ENCODE peak calls at places on chromosome 21, in four cellular contexts. C is ovary, B is fibroblast of lung, E is fibroblast of villous mesenchyme. X is an unnamed sample.

GRCh38 chr21:38434913-38435533 is 63.3 kb downstream of the ERG start:
- DNase-seq in E (peak; percentile 38), C (no peak), B (peak; percentile 87), X (peak; percentile 81)

GRCh38 chr21:38965910-38966504 is 160.3 kb downstream of the ETS2 start:
- DNase-seq in B (peak; percentile 39), C (peak; percentile 48), E (peak; percentile 98), X (peak; percentile 16)

GRCh38 chr21:42695324-42696025 is 42.1 kb downstream of the PDE9A start:
- DNase-seq in C (no peak), E (peak; percentile 70), B (peak; percentile 65), X (no peak)

GRCh38 chr21:42556960-42557359 is 43.3 kb downstream of the SLC37A1 start:
- DNase-seq in C (no peak), B (no peak), E (no peak), X (no peak)

GRCh38 chr21:18155508-18156193 is 89.0 kb upstream of the CHODL start:
- DNase-seq in B (peak; percentile 36), C (no peak), E (no peak), X (peak; percentile 6)

GRCh38 chr21:31509108-31510017 is 150.1 kb upstream of the SOD1 start:
- DNase-seq in E (no peak), C (no peak), B (peak; percentile 41), X (peak; percentile 63)

GRCh38 chr21:20968391-20968790 is 29.8 kb upstream of the NCAM2 start:
- DNase-seq in B (no peak), E (no peak), C (no peak), X (no peak)

GRCh38 chr21:45059121-45059520 is 15.3 kb upstream of the ADARB1 start:
- DNase-seq in B (no peak), C (no peak), E (no peak), X (no peak)

GRCh38 chr21:38323721-38324591 is 67.2 kb downstream of the KCNJ15 start:
- DNase-seq in B (peak; percentile 96), E (peak; percentile 98), C (no peak), X (peak; percentile 75)

GRCh38 chr21:24280591-24280990 is 1326.7 kb downstream of the MRPL39 start:
- DNase-seq in B (no peak), E (no peak), C (no peak), X (no peak)

GRCh38 chr21:39159342-39160063 is 23.7 kb downstream of the PSMG1 start:
- DNase-seq in B (no peak), E (peak; percentile 96), C (no peak), X (no peak)

GRCh38 chr21:18318156-18318555 is 73.5 kb downstream of the CHODL start:
- DNase-seq in C (no peak), B (no peak), E (no peak), X (no peak)

GRCh38 chr21:36203603-36203889 is 46.9 kb downstream of the DOP1B start:
- DNase-seq in C (no peak), B (peak; percentile 91), E (peak; percentile 65), X (peak; percentile 85)

GRCh38 chr21:43287974-43288755 is 119.4 kb downstream of the CRYAA start:
- DNase-seq in C (peak; percentile 8), B (no peak), E (no peak), X (peak; percentile 7)

GRCh38 chr21:35475768-35476167 is 426.7 kb upstream of the RUNX1 start:
- DNase-seq in B (peak; percentile 71), E (peak; percentile 93), C (no peak), X (peak; percentile 65)

GRCh38 chr21:41333752-41334151 is 17.2 kb downstream of the FAM3B start:
- DNase-seq in B (no peak), C (no peak), E (no peak), X (no peak)

GRCh38 chr21:25689226-25689625 is 45.5 kb downstream of the ATP5PF start:
- DNase-seq in B (peak; percentile 25), C (no peak), E (no peak), X (peak; percentile 4)

GRCh38 chr21:43745772-43746517 is 27.0 kb downstream of the PDXK start:
- DNase-seq in E (no peak), B (no peak), C (no peak), X (no peak)

GRCh38 chr21:22476726-22477646 is 1478.8 kb downstream of the NCAM2 start:
- DNase-seq in E (no peak), C (no peak), B (no peak), X (no peak)

GRCh38 chr21:28936036-28936435 is 56.6 kb downstream of the LTN1 start:
- DNase-seq in B (no peak), C (no peak), E (peak; percentile 78), X (no peak)

GRCh38 chr21:26776320-26777021 is 68.7 kb downstream of the ADAMTS1 start:
- DNase-seq in B (peak; percentile 37), C (no peak), E (peak; percentile 80), X (peak; percentile 72)

GRCh38 chr21:42843021-42843420 is 36.3 kb downstream of the WDR4 start:
- DNase-seq in B (no peak), C (no peak), E (no peak), X (no peak)

GRCh38 chr21:31710586-31710985 is 21.3 kb downstream of the SCAF4 start:
- DNase-seq in E (peak; percentile 41), B (peak; percentile 87), C (no peak), X (no peak)

GRCh38 chr21:44892536-44893277 is 19.2 kb upstream of the PTTG1IP start:
- DNase-seq in E (peak; percentile 53), B (no peak), C (no peak), X (peak; percentile 34)

GRCh38 chr21:16942703-16943102 is 570.1 kb upstream of the CXADR start:
- DNase-seq in B (peak; percentile 29), C (no peak), E (peak; percentile 5), X (peak; percentile 20)

GRCh38 chr21:37658121-37658993 is 257.9 kb downstream of the KCNJ6 start:
- DNase-seq in B (no peak), C (no peak), E (no peak), X (no peak)

GRCh38 chr21:44805226-44805625 is 3.6 kb upstream of the UBE2G2 start:
- DNase-seq in C (no peak), E (no peak), B (no peak), X (no peak)

GRCh38 chr21:45045481-45045880 is 28.9 kb upstream of the ADARB1 start:
- DNase-seq in C (no peak), E (peak; percentile 61), B (no peak), X (no peak)

GRCh38 chr21:15121655-15122120 is 56.9 kb upstream of the NRIP1 start:
- DNase-seq in B (peak; percentile 58), C (peak; percentile 44), E (peak; percentile 66), X (peak; percentile 34)
- H3K4me3 ChIP-seq in B (peak overlapping the region; percentile 12), C (no peak overlapping the region), E (no peak overlapping the region), X (no peak overlapping the region)

GRCh38 chr21:27802816-27803475 is 836.1 kb upstream of the ADAMTS5 start:
- DNase-seq in C (no peak), B (no peak), E (peak; percentile 41), X (peak; percentile 40)
- TF ChIP-seq CTCF in C (no peak), B (peak; percentile 63), E (peak; percentile 57), X (peak; percentile 81)

DNA sequence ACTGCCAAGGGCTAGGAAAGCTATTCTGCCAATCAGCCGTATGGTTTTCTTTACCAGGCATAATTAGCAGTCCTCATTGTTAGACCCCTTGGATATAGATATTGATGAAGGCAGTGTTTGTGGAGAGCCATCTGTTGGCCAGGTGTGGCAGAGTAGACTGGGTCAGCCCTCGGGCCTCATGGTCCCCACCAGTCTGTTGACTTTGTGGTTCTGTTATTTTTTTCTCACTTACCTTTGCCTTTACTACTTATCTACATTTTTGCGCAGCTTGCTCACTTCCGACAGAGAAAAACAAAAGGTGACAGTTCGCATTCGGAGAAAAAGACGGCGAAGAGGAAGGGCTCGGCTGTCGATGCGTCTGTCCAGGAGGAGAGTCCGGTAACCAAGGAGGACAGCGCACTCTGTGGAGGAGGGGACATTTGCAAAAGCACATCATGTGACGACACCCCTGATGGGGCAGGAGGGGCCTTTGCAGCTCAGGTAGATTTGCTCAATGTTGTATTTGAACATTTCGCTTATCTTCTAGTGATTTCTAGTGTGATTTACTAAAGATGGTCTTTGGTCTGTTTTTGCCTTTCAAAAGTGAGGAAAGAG is 2.3 kb downstream of the PCNT start:
- DNase-seq in E (no peak), C (no peak), B (no peak), X (no peak)
- H3K4me3 ChIP-seq in E (no peak overlapping the region), C (no peak overlapping the region), B (peak overlapping the region; percentile 81), X (no peak overlapping the region)

GRCh38 chr21:33374080-33374873 is 28.9 kb upstream of the IFNGR2 start:
- DNase-seq in B (peak; percentile 56), E (peak; percentile 66), C (peak; percentile 44), X (peak; percentile 58)
- TF ChIP-seq CTCF in B (peak; percentile 53), E (peak; percentile 69), C (no peak), X (peak; percentile 80)